ENCODE peak calls at places on chromosomes 2 and 18, in nine cellular contexts. Z, V, C, H, W, B, G, I and O are unnamed samples.

GRCh38 chr18:45951021-45951714 is 16.0 kb downstream of the EPG5 start:
- DNase-seq in H (no peak), W (no peak), I (peak), G (no peak), B (no peak), C (no peak), V (no peak), Z (no peak), O (peak)

GRCh38 chr18:62332964-62333695 is 8.0 kb downstream of the TNFRSF11A start:
- DNase-seq in W (no peak), Z (no peak), V (no peak), I (no peak), C (no peak), H (no peak), G (no peak), B (no peak), O (no peak)

GRCh38 chr2:26521054-26521912 is 43.4 kb upstream of the OTOF start:
- DNase-seq in C (no peak), V (peak), G (peak), W (no peak), H (peak), B (no peak), I (no peak), Z (no peak), O (no peak)

GRCh38 chr2:33014268-33014667 is 67.5 kb downstream of the LTBP1 start:
- DNase-seq in G (no peak), B (no peak), C (no peak), H (no peak), Z (no peak), V (no peak), W (no peak), I (no peak), O (no peak)

GRCh38 chr2:169069341-169069740 is at the start of gene DHRS9:
- DNase-seq in W (no peak), V (peak), I (peak), C (no peak), B (no peak), G (no peak), H (no peak), Z (no peak), O (no peak)

GRCh38 chr2:12965540-12966269 is 249.0 kb downstream of the TRIB2 start:
- DNase-seq in Z (no peak), W (no peak), B (no peak), H (no peak), I (no peak), C (no peak), V (no peak), G (no peak), O (no peak)

GRCh38 chr2:157825885-157826284 is 50.2 kb downstream of the ACVR1 start:
- DNase-seq in Z (no peak), H (no peak), C (no peak), I (no peak), G (no peak), B (no peak), W (no peak), V (no peak), O (peak)

GRCh38 chr2:202299712-202300111 is 34.1 kb downstream of the NOP58 start:
- DNase-seq in G (no peak), H (peak), W (no peak), Z (no peak), B (no peak), V (no peak), C (no peak), I (no peak), O (no peak)

GRCh38 chr18:45287531-45287930 is 327.7 kb upstream of the SLC14A2 start:
- DNase-seq in I (no peak), W (no peak), B (no peak), V (no peak), H (no peak), G (no peak), Z (no peak), C (no peak), O (no peak)

GRCh38 chr2:8122506-8122898 is 559.4 kb upstream of the ID2 start:
- DNase-seq in B (no peak), G (no peak), C (no peak), I (no peak), Z (no peak), W (no peak), H (no peak), V (no peak), O (no peak)

GRCh38 chr2:135745545-135745944 is 3.9 kb downstream of the UBXN4 start:
- DNase-seq in H (no peak), G (no peak), B (no peak), W (no peak), C (no peak), I (no peak), Z (no peak), V (no peak), O (no peak)

GRCh38 chr2:23824777-23825212 is 102.1 kb downstream of the ATAD2B start:
- DNase-seq in Z (no peak), C (no peak), H (peak), G (peak), I (peak), W (no peak), B (no peak), V (peak), O (no peak)

GRCh38 chr18:24633121-24633520 is 172.7 kb downstream of the HRH4 start:
- DNase-seq in H (no peak), C (no peak), G (no peak), I (no peak), B (no peak), W (no peak), V (no peak), Z (no peak), O (no peak)

GRCh38 chr2:192194866-192195547 is at the start of gene TMEFF2:
- DNase-seq in I (peak), V (peak), G (peak), W (peak), H (peak), B (peak), Z (peak), C (peak), O (peak)

GRCh38 chr2:28717339-28717758 is 34.3 kb upstream of the PPP1CB start:
- DNase-seq in G (peak), I (peak), B (no peak), H (no peak), Z (no peak), W (peak), C (no peak), V (no peak), O (peak)

GRCh38 chr2:3536682-3537632 is 17.6 kb upstream of the ADI1 start:
- DNase-seq in C (no peak), V (peak), I (peak), H (peak), B (no peak), Z (no peak), W (peak), G (peak), O (peak)

GRCh38 chr2:119629323-119629825 is 49.6 kb upstream of the TMEM177 start:
- DNase-seq in Z (no peak), H (no peak), W (no peak), I (no peak), C (no peak), B (no peak), G (peak), V (no peak), O (no peak)

GRCh38 chr2:238203104-238203972 is at the start of gene ILKAP:
- DNase-seq in Z (peak), V (peak), W (peak), B (peak), G (peak), C (peak), I (peak), H (peak), O (peak)

GRCh38 chr2:223415071-223415470 is 187.1 kb downstream of the SCG2 start:
- DNase-seq in V (no peak), G (no peak), W (no peak), C (no peak), Z (no peak), B (no peak), I (no peak), H (no peak), O (no peak)

GRCh38 chr2:233264667-233265066 is 13.2 kb downstream of the ATG16L1 start:
- DNase-seq in C (no peak), B (no peak), I (no peak), Z (no peak), V (no peak), G (no peak), H (no peak), W (no peak), O (no peak)

GRCh38 chr2:10918661-10919414 is 7.1 kb downstream of the KCNF1 start:
- DNase-seq in W (no peak), I (peak), B (no peak), V (no peak), H (no peak), Z (no peak), G (no peak), C (no peak), O (no peak)